ENCODE peak calls at places on chromosomes 12 and 14, in seven cellular contexts. E is IMR-90, U is H1, R is K562, K is HepG2, G is SK-N-SH, V is A549. P is an unnamed sample.

GRCh38 chr12:30719060-30719459 is 23.4 kb upstream of the IPO8 start:
- DNase-seq in E (peak), U (no peak), R (no peak), K (no peak), G (no peak), V (no peak), P (no peak)

GRCh38 chr12:20631711-20632110 is 63.4 kb upstream of the SLCO1C1 start:
- DNase-seq in E (no peak), U (no peak), R (no peak), K (no peak), G (no peak), V (no peak), P (no peak)

GRCh38 chr14:80575763-80576162 is 364.5 kb upstream of the DIO2 start:
- DNase-seq in E (no peak), U (no peak), R (no peak), K (no peak), G (no peak), V (no peak), P (no peak)

GRCh38 chr12:76144253-76144564 is 59.7 kb upstream of the NAP1L1 start:
- DNase-seq in E (peak), U (no peak), R (no peak), K (no peak), G (peak), V (no peak), P (no peak)

GRCh38 chr12:110766311-110767154 is 23.8 kb upstream of the PPP1CC start:
- DNase-seq in E (no peak), U (no peak), R (no peak), K (no peak), G (no peak), V (no peak), P (no peak)

GRCh38 chr12:92753976-92754885 is 51.4 kb downstream of the PLEKHG7 start:
- DNase-seq in E (peak), U (no peak), R (no peak), K (no peak), G (no peak), V (no peak), P (no peak)

GRCh38 chr12:25734529-25735180 is 181.6 kb upstream of the LMNTD1 start:
- DNase-seq in E (no peak), U (no peak), R (no peak), K (no peak), G (no peak), V (no peak), P (no peak)

GRCh38 chr14:100726467-100726811 is 253 bp upstream of the DLK1 start:
- DNase-seq in E (no peak), U (no peak), R (no peak), K (no peak), G (no peak), V (no peak), P (no peak)

GRCh38 chr12:90234455-90234854 is 525.8 kb upstream of the ATP2B1 start:
- DNase-seq in E (peak), U (no peak), R (no peak), K (no peak), G (no peak), V (no peak), P (no peak)

GRCh38 chr14:28494196-28494595 is 272.4 kb upstream of the FOXG1 start:
- DNase-seq in E (no peak), U (no peak), R (no peak), K (no peak), G (no peak), V (no peak), P (no peak)

GRCh38 chr14:68603682-68604360 is 189.0 kb downstream of the ZFP36L1 start:
- DNase-seq in E (no peak), U (no peak), R (no peak), K (no peak), G (no peak), V (no peak), P (no peak)

GRCh38 chr14:50726372-50727107 is 58.4 kb upstream of the SAV1 start:
- DNase-seq in E (peak), U (no peak), R (no peak), K (no peak), G (no peak), V (no peak), P (no peak)

GRCh38 chr12:131421506-131422184 is 289.2 kb upstream of the SFSWAP start:
- DNase-seq in E (no peak), U (no peak), R (no peak), K (no peak), G (no peak), V (no peak), P (no peak)

GRCh38 chr14:95204705-95205104 is 47.4 kb upstream of the DICER1 start:
- DNase-seq in E (no peak), U (no peak), R (no peak), K (no peak), G (no peak), V (no peak), P (no peak)

GRCh38 chr12:108850854-108851573 is 6.4 kb downstream of the SSH1 start:
- DNase-seq in E (peak), U (no peak), R (peak), K (no peak), G (peak), V (peak), P (peak)

GRCh38 chr14:94180655-94181271 is 6.6 kb downstream of the PPP4R4 start:
- DNase-seq in E (peak), U (no peak), R (no peak), K (peak), G (peak), V (peak), P (peak)

GRCh38 chr12:115207216-115207915 is 523.4 kb upstream of the TBX3 start:
- DNase-seq in E (no peak), U (no peak), R (no peak), K (no peak), G (no peak), V (no peak), P (no peak)

GRCh38 chr14:91417983-91418386 is 365 bp upstream of the CCDC88C start:
- DNase-seq in E (no peak), U (no peak), R (peak), K (peak), G (peak), V (peak), P (no peak)

GRCh38 chr14:89915114-89915878 is 39.2 kb downstream of the EFCAB11 start:
- DNase-seq in E (peak), U (no peak), R (peak), K (peak), G (peak), V (peak), P (peak)

GRCh38 chr12:98344034-98344565 is 171.3 kb upstream of the TMPO start:
- DNase-seq in E (no peak), U (no peak), R (no peak), K (no peak), G (peak), V (no peak), P (no peak)

GRCh38 chr14:33951183-33951840 is 438 bp upstream of the EGLN3 start:
- DNase-seq in E (no peak), U (no peak), R (no peak), K (no peak), G (no peak), V (no peak), P (no peak)

GRCh38 chr12:78157199-78157598 is 326.5 kb downstream of the NAV3 start:
- DNase-seq in E (no peak), U (no peak), R (no peak), K (no peak), G (no peak), V (no peak), P (no peak)

GRCh38 chr12:64610660-64611429 is 550 bp downstream of the RASSF3 start:
- DNase-seq in E (peak), U (no peak), R (peak), K (peak), G (peak), V (peak), P (no peak)

GRCh38 chr12:64221656-64222010 is 463 bp downstream of the KICS2 start:
- DNase-seq in E (peak), U (peak), R (peak), K (peak), G (peak), V (peak), P (peak)

GRCh38 chr12:62588916-62589315 is 122.3 kb downstream of the MON2 start:
- DNase-seq in E (peak), U (no peak), R (no peak), K (peak), G (no peak), V (no peak), P (no peak)

DNA sequence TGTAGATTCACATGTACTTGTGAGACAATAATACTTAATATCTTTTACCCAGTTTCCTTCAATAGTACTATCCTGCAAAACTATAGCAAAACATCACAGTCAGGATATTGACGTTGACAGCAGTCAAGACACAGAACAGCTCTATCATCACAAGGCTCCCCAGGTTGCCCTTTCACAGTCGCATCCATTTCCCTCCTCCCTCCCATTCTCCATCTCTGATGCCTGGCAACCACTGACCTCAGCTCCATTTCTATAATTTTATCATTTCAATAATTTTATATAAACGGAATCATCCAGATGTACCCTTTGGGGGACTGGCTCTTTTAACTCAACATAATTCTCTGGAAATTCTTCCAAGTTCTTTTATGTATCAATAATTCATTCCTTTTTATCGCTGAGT is 81.5 kb downstream of the PLXNC1 start:
- DNase-seq in E (no peak), U (no peak), R (no peak), K (no peak), G (no peak), V (no peak), P (no peak)
- TF ChIP-seq RFX5 in E (no peak), U (no peak), R (no peak), K (peak), G (no peak), V (no peak), P (no peak)

GRCh38 chr12:58873496-58873895 is 46.8 kb downstream of the LRIG3 start:
- DNase-seq in E (no peak), U (no peak), R (no peak), K (no peak), G (no peak), V (no peak), P (no peak)
- TF ChIP-seq RFX5 in E (no peak), U (no peak), R (no peak), K (no peak), G (no peak), V (no peak), P (no peak)

GRCh38 chr14:72717220-72717619 is 176.7 kb downstream of the DPF3 start:
- DNase-seq in E (no peak), U (no peak), R (no peak), K (no peak), G (no peak), V (no peak), P (no peak)

GRCh38 chr14:72715215-72715909 is 178.5 kb downstream of the DPF3 start:
- DNase-seq in E (peak), U (no peak), R (no peak), K (no peak), G (no peak), V (no peak), P (no peak)

GRCh38 chr14:72715910-72716268 is 178.0 kb downstream of the DPF3 start:
- DNase-seq in E (no peak), U (no peak), R (no peak), K (no peak), G (no peak), V (no peak), P (no peak)

GRCh38 chr14:72714871-72715214 is 179.1 kb downstream of the DPF3 start:
- DNase-seq in E (no peak), U (no peak), R (no peak), K (no peak), G (no peak), V (no peak), P (no peak)

DNA sequence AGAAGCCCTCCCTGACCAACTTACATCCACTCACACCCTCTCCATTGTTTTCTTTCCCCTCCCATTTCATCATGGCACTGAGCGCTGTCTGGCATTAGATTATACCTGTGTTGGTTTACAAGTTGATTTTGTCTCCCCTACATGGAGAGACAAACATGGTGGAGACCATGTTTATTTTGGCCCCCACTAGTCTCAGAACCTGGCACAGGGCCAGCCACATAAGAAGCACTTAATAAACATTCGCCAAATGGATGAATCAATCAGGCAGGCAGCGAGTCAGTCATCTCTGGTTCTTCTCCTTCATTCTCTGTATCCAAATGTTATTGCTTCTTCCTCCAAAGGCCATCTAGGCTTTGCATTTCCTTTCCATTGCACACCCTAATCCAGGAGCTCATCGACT is 177.4 kb downstream of the DPF3 start:
- DNase-seq in E (peak), U (no peak), R (no peak), K (no peak), G (no peak), V (no peak), P (no peak)
- TF ChIP-seq RFX5 in E (no peak), U (no peak), R (no peak), K (no peak), G (no peak), V (no peak), P (no peak)

GRCh38 chr12:124556067-124556466 is 11.3 kb downstream of the NCOR2 start:
- DNase-seq in E (no peak), U (no peak), R (no peak), K (no peak), G (no peak), V (no peak), P (no peak)

GRCh38 chr12:124556896-124557501 is 10.4 kb downstream of the NCOR2 start:
- DNase-seq in E (no peak), U (no peak), R (no peak), K (no peak), G (peak), V (no peak), P (no peak)

GRCh38 chr12:124559182-124560017 is 8.0 kb downstream of the NCOR2 start:
- DNase-seq in E (no peak), U (no peak), R (no peak), K (no peak), G (no peak), V (no peak), P (no peak)

GRCh38 chr12:124558298-124558697 is 9.1 kb downstream of the NCOR2 start:
- DNase-seq in E (no peak), U (no peak), R (no peak), K (no peak), G (no peak), V (no peak), P (no peak)

GRCh38 chr12:124557518-124558223 is 9.7 kb downstream of the NCOR2 start:
- DNase-seq in E (no peak), U (no peak), R (no peak), K (no peak), G (peak), V (no peak), P (no peak)
- TF ChIP-seq RFX5 in E (no peak), U (no peak), R (no peak), K (no peak), G (no peak), V (no peak), P (no peak)

P was measured in GM12878.